ENCODE peak calls at places on chromosomes 2 and 18, in six cellular contexts. Q is IMR-90, P is neuronal stem cell, I is H1, A is mesendoderm, U is H9. T is an unnamed sample.

GRCh38 chr2:112204411-112204810 is 50.4 kb downstream of the ZC3H8 start:
- DNase-seq in Q (peak; percentile 16), P (no peak), I (no peak), A (peak; percentile 52), U (no peak), T (peak; percentile 29)

GRCh38 chr2:98118161-98118560 is 31.2 kb downstream of the VWA3B start:
- DNase-seq in Q (peak; percentile 17), P (no peak), I (no peak), A (no peak), U (no peak), T (no peak)

GRCh38 chr18:57433492-57434176 is 1.5 kb upstream of the ONECUT2 start:
- DNase-seq in Q (no peak), P (peak; percentile 27), I (no peak), A (peak; percentile 38), U (no peak), T (no peak)

GRCh38 chr2:178047391-178047790 is 25.2 kb downstream of the PDE11A start:
- DNase-seq in Q (no peak), P (no peak), I (no peak), A (no peak), U (no peak), T (no peak)

GRCh38 chr18:28114472-28114871 is 62.5 kb downstream of the CDH2 start:
- DNase-seq in Q (peak; percentile 80), P (no peak), I (no peak), A (no peak), U (no peak), T (peak; percentile 35)

GRCh38 chr2:190486037-190486623 is 48.4 kb downstream of the NEMP2 start:
- DNase-seq in Q (no peak), P (no peak), I (no peak), A (no peak), U (no peak), T (no peak)

GRCh38 chr2:178761759-178762371 is 45.4 kb downstream of the TTN start:
- DNase-seq in Q (peak; percentile 49), P (peak; percentile 43), I (peak; percentile 3), A (peak; percentile 66), U (no peak), T (peak; percentile 43)

GRCh38 chr2:218691234-218691633 is 19.3 kb downstream of the STK36 start:
- DNase-seq in Q (peak; percentile 66), P (no peak), I (no peak), A (no peak), U (no peak), T (no peak)

GRCh38 chr2:231297108-231297908 is 98.2 kb upstream of the B3GNT7 start:
- DNase-seq in Q (peak; percentile 54), P (peak; percentile 56), I (peak; percentile 31), A (peak; percentile 85), U (peak; percentile 82), T (peak; percentile 75)

GRCh38 chr2:62527478-62528210 is 21.6 kb upstream of the TMEM17 start:
- DNase-seq in Q (no peak), P (no peak), I (no peak), A (no peak), U (no peak), T (no peak)

GRCh38 chr2:205685314-205686230 is 3.3 kb downstream of the NRP2 start:
- DNase-seq in Q (peak; percentile 67), P (no peak), I (no peak), A (peak; percentile 89), U (peak; percentile 76), T (peak; percentile 78)

GRCh38 chr2:177586154-177586553 is 193.6 kb downstream of the AGPS start:
- DNase-seq in Q (no peak), P (no peak), I (no peak), A (no peak), U (no peak), T (no peak)

GRCh38 chr18:13070460-13070859 is 79.3 kb downstream of the CEP192 start:
- DNase-seq in Q (peak; percentile 45), P (no peak), I (no peak), A (no peak), U (no peak), T (peak; percentile 3)

GRCh38 chr18:4236940-4237686 is 218.0 kb downstream of the DLGAP1 start:
- DNase-seq in Q (no peak), P (no peak), I (no peak), A (no peak), U (no peak), T (no peak)

GRCh38 chr2:223625652-223626051 is 23.5 kb upstream of the SCG2 start:
- DNase-seq in Q (no peak), P (no peak), I (no peak), A (no peak), U (no peak), T (peak; percentile 23)

GRCh38 chr2:232441147-232441651 is 14.8 kb upstream of the ALPI start:
- DNase-seq in Q (no peak), P (no peak), I (no peak), A (no peak), U (peak; percentile 20), T (no peak)

GRCh38 chr2:172951554-172951953 is 124.1 kb upstream of the MAP3K20 start:
- DNase-seq in Q (no peak), P (no peak), I (no peak), A (peak; percentile 26), U (no peak), T (no peak)

GRCh38 chr2:151020411-151020810 is 241.3 kb downstream of the RBM43 start:
- DNase-seq in Q (no peak), P (no peak), I (no peak), A (no peak), U (no peak), T (no peak)

GRCh38 chr2:32745191-32745590 is 117.3 kb downstream of the TTC27 start:
- DNase-seq in Q (peak; percentile 88), P (no peak), I (no peak), A (peak; percentile 17), U (no peak), T (peak; percentile 74)

GRCh38 chr2:63465633-63466032 is 122.6 kb downstream of the WDPCP start:
- DNase-seq in Q (peak; percentile 51), P (no peak), I (no peak), A (no peak), U (no peak), T (peak; percentile 9)

GRCh38 chr2:149008381-149008780 is 30.1 kb upstream of the LYPD6B start:
- DNase-seq in Q (no peak), P (no peak), I (no peak), A (no peak), U (no peak), T (no peak)

GRCh38 chr2:208101716-208102631 is 22.4 kb downstream of the CRYGD start:
- DNase-seq in Q (peak; percentile 18), P (no peak), I (no peak), A (peak; percentile 60), U (no peak), T (no peak)

GRCh38 chr18:12036201-12036751 is 55.0 kb downstream of the IMPA2 start:
- DNase-seq in Q (no peak), P (no peak), I (no peak), A (no peak), U (no peak), T (no peak)

GRCh38 chr2:133790706-133791105 is 222.4 kb upstream of the NCKAP5 start:
- DNase-seq in Q (peak; percentile 73), P (no peak), I (no peak), A (peak; percentile 71), U (no peak), T (peak; percentile 46)

GRCh38 chr18:32470136-32470712 is 458 bp downstream of the GAREM1 start:
- DNase-seq in Q (peak; percentile 17), P (peak; percentile 23), I (no peak), A (peak; percentile 40), U (peak; percentile 46), T (peak; percentile 55)

GRCh38 chr2:215210082-215210481 is 71.7 kb upstream of the ABCA12 start:
- DNase-seq in Q (no peak), P (no peak), I (no peak), A (no peak), U (no peak), T (no peak)

DNA sequence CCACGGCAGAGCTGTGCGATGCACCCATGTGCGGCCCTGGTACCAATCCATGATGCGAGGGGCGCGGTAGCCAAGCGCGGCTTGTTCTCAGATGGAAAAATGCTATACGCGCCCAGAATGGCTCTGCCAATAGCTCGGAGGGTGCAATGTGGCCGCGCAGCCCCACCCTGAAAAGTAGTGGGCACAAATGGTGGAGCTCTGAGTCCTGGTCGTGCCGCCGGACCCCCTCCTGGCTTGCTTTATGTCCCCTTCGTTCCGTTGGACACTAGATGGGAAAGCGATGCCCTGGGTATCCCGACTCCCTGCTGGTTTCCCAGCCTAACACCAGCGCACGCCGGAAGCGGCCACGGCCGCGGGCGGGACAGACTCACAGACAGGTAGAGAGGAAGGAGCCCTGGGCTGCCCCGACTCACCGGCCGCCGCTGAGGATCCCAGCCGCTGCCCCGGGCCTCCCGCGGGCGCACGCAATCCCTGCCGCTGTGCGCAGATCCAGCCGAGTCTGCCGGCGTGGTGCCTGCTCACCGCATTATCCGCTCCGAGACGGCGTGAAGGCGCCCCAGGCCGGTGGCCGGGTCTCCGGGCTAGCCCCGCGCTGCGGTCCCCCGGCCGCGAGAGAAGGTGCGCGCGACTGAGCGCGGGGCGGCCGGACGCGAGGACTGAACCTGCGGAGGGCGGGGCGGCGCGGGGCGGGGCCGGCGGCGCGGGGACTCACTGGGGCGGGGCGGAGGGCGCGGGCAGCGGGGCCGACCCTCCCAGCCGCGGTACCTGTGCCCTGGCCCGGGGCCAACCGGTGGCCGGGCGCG is at the start of gene CDC42EP3:
- DNase-seq in Q (no peak), P (peak; percentile 69), I (no peak), A (peak; percentile 76), U (peak; percentile 78), T (peak; percentile 65)
- H2AK5ac ChIP-seq in Q (peak within 1 kb of the TSS; percentile 65), P (peak within 1 kb of the TSS; percentile 65), I (no peak within 1 kb of the TSS), A (no peak within 1 kb of the TSS), U (no peak within 1 kb of the TSS), T (peak within 1 kb of the TSS; percentile 69)

DNA sequence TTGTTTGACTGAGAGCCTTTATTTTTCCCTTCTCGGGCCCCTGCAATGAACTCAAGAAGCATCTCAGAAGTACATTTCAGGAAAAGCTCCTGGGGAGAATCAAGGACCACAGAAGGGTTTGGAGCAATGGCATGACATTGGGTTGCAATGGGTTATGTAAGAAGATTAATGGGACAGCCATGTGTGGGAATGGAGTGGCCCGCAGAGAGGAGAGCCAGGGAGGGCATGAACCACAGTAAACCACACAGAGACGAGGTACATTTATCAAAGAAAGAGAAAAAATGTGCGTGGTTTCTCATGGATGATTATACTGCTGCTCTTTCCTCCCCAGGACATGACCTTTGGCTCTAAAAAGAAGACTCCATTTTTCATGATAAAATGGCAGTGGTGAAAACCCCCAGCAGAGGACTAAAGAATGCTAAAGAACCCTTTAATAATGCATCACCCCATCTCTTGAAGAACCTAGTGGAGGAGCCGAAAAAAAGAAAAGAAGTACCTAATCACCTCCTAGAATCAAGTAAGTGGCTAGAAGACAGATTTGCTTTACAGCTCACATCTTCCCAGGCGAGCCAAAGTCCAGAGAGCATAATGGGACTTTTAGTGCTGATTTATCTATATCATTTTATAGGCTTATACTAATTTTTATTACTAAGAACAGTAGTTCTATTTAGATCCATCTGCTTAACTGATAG is 1.7 kb downstream of the CFAP221 start:
- DNase-seq in Q (no peak), P (no peak), I (no peak), A (no peak), U (no peak), T (peak; percentile 27)
- H3K27ac ChIP-seq in Q (no peak overlapping the region), P (no peak overlapping the region), I (no peak overlapping the region), A (no peak overlapping the region), U (no peak overlapping the region), T (peak overlapping the region; percentile 80)

GRCh38 chr2:28643324-28643723 is 108.3 kb upstream of the PPP1CB start:
- DNase-seq in Q (no peak), P (no peak), I (no peak), A (no peak), U (no peak), T (no peak)
- H2AK5ac ChIP-seq in Q (peak overlapping the region; percentile 17), P (peak overlapping the region; percentile 53), I (no peak overlapping the region), A (no peak overlapping the region), U (no peak overlapping the region), T (no peak overlapping the region)

GRCh38 chr2:43592443-43592842 is 3.4 kb downstream of the THADA start:
- DNase-seq in Q (no peak), P (no peak), I (no peak), A (no peak), U (no peak), T (no peak)
- H3K27ac ChIP-seq in Q (no peak overlapping the region), P (no peak overlapping the region), I (no peak overlapping the region), A (no peak overlapping the region), U (no peak overlapping the region), T (no peak overlapping the region)

T was measured in mesenchymal stem cell.